ENCODE peak calls at places on chromosomes 13 and 19, in seven cellular contexts. P is fibroblast of the aortic adventitia, W is lower leg skin, D is PC-3, H is endodermal cell, Q is mesothelial cell of epicardium, M is AG09309. F is an unnamed sample.

GRCh38 chr19:21202865-21203494 is 61.1 kb downstream of the ZNF431 start:
- DNase-seq in P (peak), W (no peak), D (peak), H (peak), Q (no peak), M (peak), F (peak)

GRCh38 chr13:64083811-64084210 is 2668.2 kb upstream of the PCDH20 start:
- DNase-seq in P (no peak), W (no peak), D (no peak), H (no peak), Q (no peak), M (no peak), F (no peak)

GRCh38 chr13:50999641-51000040 is 90.0 kb downstream of the RNASEH2B start:
- DNase-seq in P (no peak), W (peak), D (no peak), H (no peak), Q (no peak), M (no peak), F (no peak)

GRCh38 chr13:92530364-92530763 is 696.2 kb upstream of the GPC6 start:
- DNase-seq in P (no peak), W (no peak), D (no peak), H (no peak), Q (no peak), M (no peak), F (no peak)

GRCh38 chr19:33524024-33524664 is 2.6 kb upstream of the PEPD start:
- DNase-seq in P (no peak), W (no peak), D (no peak), H (no peak), Q (no peak), M (no peak), F (peak)

GRCh38 chr19:32368781-32369180 is 23.4 kb downstream of the ZNF507 start:
- DNase-seq in P (no peak), W (no peak), D (no peak), H (no peak), Q (no peak), M (no peak), F (no peak)

GRCh38 chr13:24984134-24984533 is 111.8 kb upstream of the PABPC3 start:
- DNase-seq in P (no peak), W (no peak), D (no peak), H (no peak), Q (no peak), M (no peak), F (no peak)

GRCh38 chr19:342801-343421 is 1.7 kb downstream of the MIER2 start:
- DNase-seq in P (peak), W (peak), D (peak), H (no peak), Q (no peak), M (peak), F (no peak)

GRCh38 chr13:98111168-98112098 is 31.5 kb upstream of the FARP1 start:
- DNase-seq in P (no peak), W (peak), D (no peak), H (no peak), Q (no peak), M (no peak), F (no peak)

GRCh38 chr19:19670070-19670551 is 1.5 kb downstream of the ZNF101 start:
- DNase-seq in P (no peak), W (peak), D (no peak), H (peak), Q (no peak), M (no peak), F (no peak)

GRCh38 chr19:940591-941291 is 14.9 kb downstream of the ARID3A start:
- DNase-seq in P (peak), W (peak), D (peak), H (no peak), Q (no peak), M (no peak), F (no peak)

GRCh38 chr13:26706381-26706780 is 54.2 kb downstream of the GPR12 start:
- DNase-seq in P (no peak), W (no peak), D (no peak), H (peak), Q (no peak), M (no peak), F (no peak)
- TF ChIP-seq CTCF in P (peak), W (no peak), D (no peak), H (peak), Q (no peak), M (no peak), F (no peak)

DNA sequence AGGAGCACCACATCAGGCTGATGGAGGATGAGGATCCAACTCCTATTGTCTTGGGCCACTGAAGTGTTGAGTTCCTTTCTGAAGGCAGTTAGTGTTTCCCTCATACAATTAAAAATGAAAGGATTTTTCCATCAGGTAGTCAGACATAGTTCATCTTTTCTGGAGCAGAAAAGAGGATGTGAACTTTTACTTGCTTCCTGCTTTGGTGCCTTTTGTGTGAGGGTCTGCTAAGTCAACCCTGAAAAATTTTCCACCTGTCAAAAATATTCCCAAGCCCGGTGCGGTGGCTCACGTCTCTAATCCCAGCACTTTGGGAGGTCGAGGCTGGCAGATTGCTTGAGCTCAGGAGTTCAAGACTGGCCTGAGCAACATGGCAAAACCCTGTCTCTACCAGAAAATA is 43.9 kb downstream of the RGCC start:
- DNase-seq in P (no peak), W (no peak), D (no peak), H (no peak), Q (no peak), M (no peak), F (no peak)
- TF ChIP-seq CTCF in P (no peak), W (no peak), D (no peak), H (no peak), Q (no peak), M (no peak), F (no peak)

DNA sequence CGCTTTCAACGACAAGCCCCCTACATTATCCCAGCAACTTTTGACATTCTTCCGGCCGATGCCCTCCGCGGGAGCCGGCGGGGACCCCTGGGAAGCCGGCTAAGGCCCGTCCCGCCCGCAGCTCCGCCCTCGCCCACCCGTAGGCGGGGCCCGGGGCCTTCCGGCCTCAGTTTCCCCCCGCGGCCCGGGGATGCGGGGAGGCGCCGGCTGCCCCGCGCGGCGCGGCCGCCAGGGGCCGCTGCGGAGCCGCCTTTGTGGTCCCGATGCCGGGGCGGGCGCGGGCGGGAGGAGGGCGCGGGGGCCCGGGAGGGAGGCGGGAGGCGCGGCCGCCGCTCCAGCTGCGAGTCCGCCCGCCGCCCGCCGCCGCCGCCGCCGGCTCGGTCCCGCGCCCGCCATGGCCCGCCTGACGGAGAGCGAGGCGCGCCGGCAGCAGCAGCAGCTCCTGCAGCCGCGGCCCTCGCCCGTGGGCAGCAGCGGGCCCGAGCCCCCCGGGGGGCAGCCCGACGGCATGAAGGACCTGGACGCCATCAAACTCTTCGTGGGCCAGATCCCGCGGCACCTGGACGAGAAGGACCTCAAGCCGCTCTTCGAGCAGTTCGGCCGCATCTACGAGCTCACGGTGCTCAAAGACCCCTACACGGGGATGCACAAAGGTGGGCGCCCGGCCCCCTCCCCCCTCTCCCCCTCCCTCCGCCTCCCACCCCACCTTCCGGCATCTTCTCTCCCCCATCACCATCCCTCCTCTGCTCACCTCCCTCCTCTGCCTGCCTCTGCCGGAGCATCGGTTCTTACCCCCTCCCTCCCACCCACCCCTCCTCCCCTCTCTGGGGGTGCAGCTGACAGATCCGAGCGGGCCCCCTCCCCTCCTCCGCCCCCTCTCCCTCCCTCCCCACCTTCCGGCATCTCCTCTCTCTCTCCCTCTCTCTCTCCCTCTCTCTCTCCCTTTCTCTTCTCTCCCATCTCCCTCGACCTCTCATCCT is at the start of gene CELF5:
- DNase-seq in P (no peak), W (no peak), D (peak), H (peak), Q (peak), M (no peak), F (peak)
- TF ChIP-seq CTCF in P (peak), W (no peak), D (no peak), H (peak), Q (peak), M (peak), F (peak)

DNA sequence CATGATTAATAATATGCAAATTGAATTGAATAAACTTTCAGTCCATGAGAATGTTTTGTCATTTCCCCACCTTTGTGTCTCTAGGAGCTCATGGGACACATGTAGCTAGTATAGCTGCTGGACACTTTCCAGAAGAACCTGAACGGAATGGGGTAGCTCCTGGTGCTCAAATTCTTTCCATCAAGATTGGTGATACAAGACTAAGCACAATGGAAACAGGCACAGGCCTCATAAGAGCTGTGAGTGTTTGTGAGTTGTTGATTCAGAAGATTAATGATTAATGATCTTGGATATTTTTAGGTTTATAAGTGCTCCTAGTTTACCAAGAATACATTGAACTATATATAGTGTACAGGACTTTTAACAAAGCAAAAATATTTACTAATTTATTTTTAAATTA is 30.1 kb downstream of the TPP2 start:
- DNase-seq in P (no peak), W (no peak), D (no peak), H (no peak), Q (no peak), M (no peak), F (no peak)
- TF ChIP-seq CTCF in P (no peak), W (no peak), D (no peak), H (no peak), Q (no peak), M (no peak), F (no peak)

GRCh38 chr19:37886571-37886970 is 19.8 kb downstream of the WDR87 start:
- DNase-seq in P (no peak), W (no peak), D (no peak), H (no peak), Q (no peak), M (no peak), F (no peak)

GRCh38 chr19:37885392-37885791 is 21.0 kb downstream of the WDR87 start:
- DNase-seq in P (no peak), W (no peak), D (no peak), H (no peak), Q (no peak), M (no peak), F (no peak)
- TF ChIP-seq CTCF in P (no peak), W (no peak), D (no peak), H (peak), Q (no peak), M (no peak), F (no peak)

GRCh38 chr19:45773384-45773783 is 4.3 kb upstream of the SIX5 start:
- DNase-seq in P (no peak), W (no peak), D (no peak), H (no peak), Q (no peak), M (no peak), F (no peak)

GRCh38 chr19:45772130-45772880 is 3.3 kb upstream of the SIX5 start:
- DNase-seq in P (no peak), W (no peak), D (no peak), H (peak), Q (no peak), M (no peak), F (no peak)

GRCh38 chr19:45777395-45777961 is 4.8 kb downstream of the DMPK start:
- DNase-seq in P (no peak), W (no peak), D (no peak), H (no peak), Q (no peak), M (no peak), F (no peak)

GRCh38 chr19:45772912-45773311 is 3.9 kb upstream of the SIX5 start:
- DNase-seq in P (no peak), W (no peak), D (no peak), H (no peak), Q (no peak), M (no peak), F (no peak)

DNA sequence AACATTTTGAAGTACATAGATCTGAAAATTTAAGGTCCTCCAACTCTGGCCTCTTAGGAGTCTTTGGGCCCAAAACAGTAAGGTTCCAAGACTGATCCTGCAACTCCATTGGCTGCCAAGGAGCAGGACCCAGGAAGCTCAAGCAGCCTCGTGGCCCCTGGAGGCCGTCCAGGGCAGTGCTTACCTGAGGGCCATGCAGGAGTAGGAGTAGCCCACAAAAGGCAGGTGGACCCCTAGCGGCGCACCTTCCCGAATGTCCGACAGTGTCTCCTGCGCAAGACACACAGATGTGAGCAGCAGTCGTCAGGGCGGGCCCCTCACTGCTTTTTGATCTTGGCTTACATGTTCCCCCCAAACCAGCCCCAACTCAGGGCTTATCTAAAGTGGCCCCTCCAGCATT is 5.7 kb upstream of the SIX5 start:
- DNase-seq in P (no peak), W (no peak), D (no peak), H (peak), Q (no peak), M (no peak), F (no peak)
- TF ChIP-seq CTCF in P (no peak), W (no peak), D (no peak), H (peak), Q (no peak), M (no peak), F (no peak)

DNA sequence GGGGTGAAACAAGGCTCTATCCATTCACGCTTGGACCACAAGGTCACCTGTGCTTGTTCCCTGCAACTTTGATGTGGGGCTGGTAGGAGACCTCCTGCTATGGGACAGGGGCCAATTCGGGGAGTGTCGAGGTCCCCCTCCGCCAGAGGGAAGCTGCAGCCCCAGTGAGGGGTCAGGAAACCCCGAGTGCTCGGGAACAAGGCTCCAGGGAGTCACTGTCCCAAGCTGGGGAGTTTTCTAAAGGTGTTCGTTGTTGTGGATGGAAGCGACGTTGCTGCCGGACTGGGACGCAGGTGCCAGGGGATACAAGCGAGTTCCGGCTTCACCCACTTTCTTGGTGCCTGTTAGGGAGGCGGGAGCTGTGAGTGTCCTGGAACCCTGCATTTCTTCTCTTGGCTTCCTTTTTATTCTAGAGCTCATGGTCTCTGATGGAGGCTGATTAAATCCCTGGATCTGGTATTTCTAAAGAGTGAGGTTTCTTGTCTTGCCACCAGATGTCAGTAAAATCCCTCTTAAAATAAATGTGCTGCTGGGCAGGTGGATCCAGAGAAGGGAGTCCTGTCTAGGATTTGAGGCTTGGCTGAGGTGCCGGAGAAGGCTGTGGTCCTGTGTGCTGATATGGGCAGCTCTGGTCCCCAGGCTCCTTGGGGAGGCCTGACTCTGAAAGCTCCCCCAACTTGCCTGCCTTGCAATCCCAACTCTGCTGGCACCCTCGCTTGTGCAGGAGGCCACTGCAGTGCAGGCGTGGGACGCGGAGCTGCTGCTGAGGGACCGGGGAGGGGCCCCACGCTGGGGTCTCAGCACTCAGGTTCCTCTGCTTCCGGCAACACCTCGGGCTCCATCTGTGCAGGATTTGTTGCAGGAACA is 153.9 kb downstream of the TEX29 start:
- DNase-seq in P (peak), W (peak), D (peak), H (peak), Q (no peak), M (peak), F (no peak)
- TF ChIP-seq CTCF in P (peak), W (no peak), D (peak), H (peak), Q (peak), M (peak), F (peak)

DNA sequence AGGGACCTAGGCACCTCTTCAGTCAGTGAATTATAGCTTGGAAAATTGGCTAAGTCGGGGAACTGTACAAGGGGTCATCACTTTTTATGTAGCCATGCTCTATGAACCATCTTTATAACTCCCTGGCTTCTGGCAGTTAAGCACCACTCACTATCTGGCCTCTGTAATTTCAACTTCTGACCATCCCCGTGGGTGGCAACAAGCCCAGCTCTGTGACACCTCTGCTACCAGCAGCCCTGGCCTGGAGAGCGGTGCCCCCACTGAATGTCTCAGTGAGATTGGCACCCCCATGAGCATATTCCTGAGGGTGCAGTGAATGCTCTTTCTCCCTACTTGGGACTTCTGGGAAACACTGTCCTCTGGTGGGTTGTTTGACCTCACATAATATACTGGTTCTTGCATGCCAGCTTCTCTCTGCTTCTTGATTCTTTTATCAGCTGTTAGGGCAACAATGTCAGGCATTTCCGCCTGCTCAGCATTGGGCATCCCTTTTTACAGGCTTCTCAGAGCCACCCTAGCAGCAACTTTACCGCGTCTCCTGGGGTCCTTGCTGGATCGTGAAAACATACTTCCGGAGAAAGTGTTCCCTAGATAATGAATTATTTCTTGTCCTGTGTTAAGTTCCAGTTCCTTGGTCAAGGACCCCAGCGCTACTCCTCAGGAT is 10.4 kb downstream of the KL start:
- DNase-seq in P (no peak), W (no peak), D (no peak), H (no peak), Q (no peak), M (no peak), F (no peak)
- TF ChIP-seq CTCF in P (no peak), W (no peak), D (no peak), H (no peak), Q (no peak), M (peak), F (no peak)

GRCh38 chr19:4140237-4140711 is 13.2 kb upstream of the CREB3L3 start:
- DNase-seq in P (peak), W (no peak), D (peak), H (peak), Q (no peak), M (no peak), F (peak)
- TF ChIP-seq CTCF in P (peak), W (no peak), D (peak), H (peak), Q (peak), M (peak), F (peak)

GRCh38 chr19:3879656-3880055 is 829 bp upstream of the ATCAY start:
- DNase-seq in P (no peak), W (no peak), D (no peak), H (no peak), Q (no peak), M (no peak), F (no peak)
- TF ChIP-seq CTCF in P (no peak), W (no peak), D (no peak), H (peak), Q (peak), M (no peak), F (peak)